ENCODE peak calls at places on chromosomes 16 and 17, in ten cellular contexts. G, H, Q, O, A, V, E, M, B and Y are unnamed samples.

GRCh38 chr17:64497565-64498035 is 746 bp upstream of the POLG2 start:
- DNase-seq in H (no peak), M (no peak), O (no peak), B (no peak), E (no peak), V (no peak), G (no peak), A (no peak), Q (no peak), Y (no peak)

GRCh38 chr16:64132686-64133085 is 989.2 kb downstream of the CDH11 start:
- DNase-seq in G (no peak), B (no peak), Q (no peak), E (no peak), M (no peak), A (no peak), O (no peak), V (no peak), H (no peak), Y (no peak)

GRCh38 chr17:49910858-49911204 is 58.2 kb upstream of the DLX4 start:
- DNase-seq in B (no peak), H (no peak), G (no peak), A (no peak), V (no peak), Q (no peak), E (no peak), O (no peak), M (no peak), Y (no peak)

GRCh38 chr16:81335669-81336068 is 20.9 kb downstream of the GAN start:
- DNase-seq in G (no peak), H (no peak), M (no peak), A (no peak), V (peak), E (no peak), O (no peak), B (no peak), Q (no peak), Y (no peak)

GRCh38 chr16:77234611-77235010 is 35.4 kb downstream of the SYCE1L start:
- DNase-seq in E (no peak), B (no peak), Q (peak), G (no peak), V (no peak), A (peak), M (no peak), H (no peak), O (no peak), Y (no peak)

GRCh38 chr17:65334391-65334790 is 197.2 kb downstream of the RGS9 start:
- DNase-seq in B (no peak), G (no peak), E (no peak), V (no peak), M (no peak), A (no peak), H (no peak), O (no peak), Q (no peak), Y (no peak)

GRCh38 chr17:59415397-59415796 is 83.9 kb downstream of the YPEL2 start:
- DNase-seq in A (no peak), G (no peak), E (no peak), M (no peak), O (no peak), Q (no peak), H (no peak), V (no peak), B (no peak), Y (no peak)

GRCh38 chr17:2337811-2338657 is 733 bp downstream of the SGSM2 start:
- DNase-seq in G (peak), E (peak), Q (peak), B (no peak), H (peak), A (peak), M (peak), O (peak), V (peak), Y (peak)

GRCh38 chr17:2975469-2975958 is 87.9 kb downstream of the OR1D5 start:
- DNase-seq in G (no peak), H (no peak), A (peak), Q (no peak), M (no peak), B (no peak), O (no peak), V (no peak), E (no peak), Y (no peak)

GRCh38 chr16:68737730-68738590 is 868 bp downstream of the CDH1 start:
- DNase-seq in O (no peak), M (no peak), V (peak), H (no peak), Q (peak), G (no peak), A (no peak), E (no peak), B (no peak), Y (no peak)

GRCh38 chr16:54355251-54355650 is 68.7 kb upstream of the IRX3 start:
- DNase-seq in H (no peak), G (no peak), V (no peak), O (no peak), B (no peak), M (peak), Q (no peak), E (no peak), A (peak), Y (no peak)

GRCh38 chr17:31739300-31739699 is 119.7 kb downstream of the COPRS start:
- DNase-seq in V (no peak), A (peak), B (no peak), Q (no peak), O (peak), H (no peak), M (peak), G (no peak), E (no peak), Y (no peak)

GRCh38 chr16:54284319-54284930 is 2.2 kb downstream of the IRX3 start:
- DNase-seq in Q (peak), A (no peak), V (peak), H (no peak), O (peak), G (no peak), M (no peak), B (no peak), E (no peak), Y (no peak)

GRCh38 chr16:81996664-81997529 is 14.4 kb downstream of the SDR42E1 start:
- DNase-seq in O (peak), M (peak), V (no peak), G (no peak), E (no peak), B (no peak), H (no peak), Q (peak), A (peak), Y (no peak)

GRCh38 chr16:72721981-72722380 is 325.9 kb downstream of the ZFHX3 start:
- DNase-seq in G (no peak), H (no peak), B (no peak), M (no peak), O (no peak), Q (peak), V (no peak), A (no peak), E (no peak), Y (no peak)

GRCh38 chr17:10105513-10106001 is 92.8 kb downstream of the GAS7 start:
- DNase-seq in M (peak), Q (no peak), G (no peak), V (no peak), A (peak), H (no peak), E (no peak), O (peak), B (no peak), Y (no peak)

GRCh38 chr16:68860978-68861892 is 17.9 kb downstream of the TANGO6 start:
- DNase-seq in B (no peak), M (no peak), V (no peak), O (no peak), A (no peak), G (no peak), Q (no peak), H (no peak), E (no peak), Y (no peak)

GRCh38 chr17:4583796-4584124 is 569 bp upstream of the SMTNL2 start:
- DNase-seq in E (no peak), Q (peak), A (peak), V (no peak), B (no peak), M (peak), H (no peak), G (no peak), O (no peak), Y (no peak)

GRCh38 chr16:88809068-88809675 is 2.6 kb downstream of the APRT start:
- DNase-seq in O (no peak), M (no peak), H (no peak), B (no peak), E (no peak), A (no peak), Q (no peak), G (no peak), V (no peak), Y (no peak)

GRCh38 chr16:3285131-3285530 is 1.8 kb downstream of the ZNF263 start:
- DNase-seq in O (no peak), B (no peak), H (no peak), A (no peak), Q (no peak), V (no peak), E (no peak), G (no peak), M (no peak), Y (no peak)

GRCh38 chr17:27224526-27225315 is 69.2 kb upstream of the WSB1 start:
- DNase-seq in A (peak), E (no peak), V (no peak), B (no peak), O (no peak), G (no peak), H (no peak), M (no peak), Q (no peak), Y (no peak)

GRCh38 chr17:79433396-79433795 is 177.5 kb downstream of the RBFOX3 start:
- DNase-seq in B (no peak), E (no peak), A (no peak), G (no peak), O (no peak), H (no peak), Q (no peak), V (no peak), M (no peak), Y (no peak)